ENCODE peak calls at places on chromosomes 13 and 19, in ten cellular contexts. D is SK-N-SH, C is fibroblast of lung, W is GM12878, O is GM23248, J is PC-9, F is mammary epithelial cell, B is K562, Y is osteoblast, Z is astrocyte. I is an unnamed sample. For H3K9me3, the result is how much of the 10 kb centered on the place peaks cover.

GRCh38 chr13:112324121-112324520 is 52.0 kb upstream of the SPACA7 start:
- DNase-seq in D (no peak), C (no peak), W (no peak), O (no peak), J (no peak), F (no peak), B (no peak), Y (no peak), Z (no peak), I (no peak)

GRCh38 chr19:4064073-4064550 is 2.6 kb downstream of the ZBTB7A start:
- DNase-seq in D (peak), C (no peak), W (no peak), O (peak), J (no peak), F (no peak), B (no peak), Y (peak), Z (no peak), I (no peak)

GRCh38 chr19:45508931-45509691 is 1.8 kb downstream of the VASP start:
- DNase-seq in D (peak), C (peak), W (peak), O (peak), J (no peak), F (no peak), B (peak), Y (peak), Z (peak), I (peak)

GRCh38 chr13:41127746-41128145 is 4.9 kb downstream of the KBTBD6 start:
- DNase-seq in D (no peak), C (peak), W (no peak), O (no peak), J (no peak), F (no peak), B (no peak), Y (no peak), Z (no peak), I (no peak)

GRCh38 chr13:98484289-98485219 is 92.4 kb downstream of the STK24 start:
- DNase-seq in D (no peak), C (peak), W (no peak), O (peak), J (peak), F (peak), B (peak), Y (peak), Z (peak), I (no peak)

GRCh38 chr19:12289790-12290065 is 5.0 kb downstream of the ZNF44 start:
- DNase-seq in D (no peak), C (no peak), W (no peak), O (no peak), J (no peak), F (no peak), B (no peak), Y (no peak), Z (no peak), I (no peak)

GRCh38 chr19:1074512-1075283 is 7.7 kb downstream of the ARHGAP45 start:
- DNase-seq in D (peak), C (no peak), W (no peak), O (no peak), J (peak), F (peak), B (peak), Y (no peak), Z (no peak), I (peak)

GRCh38 chr19:45195764-45196163 is 17.2 kb downstream of the BLOC1S3 start:
- DNase-seq in D (no peak), C (no peak), W (no peak), O (peak), J (no peak), F (no peak), B (no peak), Y (peak), Z (no peak), I (no peak)

GRCh38 chr13:108214511-108215383 is 589 bp downstream of the LIG4 start:
- DNase-seq in D (peak), C (no peak), W (no peak), O (peak), J (no peak), F (peak), B (no peak), Y (no peak), Z (no peak), I (no peak)

GRCh38 chr19:13226983-13227382 is 76.8 kb downstream of the IER2 start:
- DNase-seq in D (no peak), C (no peak), W (no peak), O (no peak), J (no peak), F (no peak), B (no peak), Y (peak), Z (no peak), I (no peak)

GRCh38 chr13:99256709-99257108 is 1.5 kb downstream of the GPR18 start:
- DNase-seq in D (no peak), C (peak), W (no peak), O (peak), J (no peak), F (no peak), B (no peak), Y (no peak), Z (peak), I (peak)

GRCh38 chr19:939439-939838 is 13.6 kb downstream of the ARID3A start:
- DNase-seq in D (no peak), C (no peak), W (no peak), O (no peak), J (no peak), F (no peak), B (peak), Y (no peak), Z (no peak), I (no peak)

GRCh38 chr13:37164635-37165034 is 59.2 kb upstream of the CSNK1A1L start:
- DNase-seq in D (no peak), C (no peak), W (no peak), O (no peak), J (no peak), F (no peak), B (no peak), Y (no peak), Z (no peak), I (no peak)

GRCh38 chr13:47066261-47066660 is 169.4 kb upstream of the HTR2A start:
- DNase-seq in D (no peak), C (no peak), W (no peak), O (peak), J (no peak), F (no peak), B (no peak), Y (no peak), Z (peak), I (no peak)

GRCh38 chr13:46622918-46623256 is 69.9 kb downstream of the LRCH1 start:
- DNase-seq in D (peak), C (peak), W (no peak), O (peak), J (no peak), F (peak), B (no peak), Y (no peak), Z (peak), I (peak)

GRCh38 chr13:26914624-26915023 is 154.0 kb upstream of the GPR12 start:
- DNase-seq in D (no peak), C (peak), W (peak), O (no peak), J (no peak), F (peak), B (no peak), Y (no peak), Z (peak), I (no peak)

GRCh38 chr13:40528881-40529280 is 137.6 kb downstream of the FOXO1 start:
- DNase-seq in D (no peak), C (no peak), W (no peak), O (no peak), J (no peak), F (no peak), B (no peak), Y (no peak), Z (no peak), I (no peak)

GRCh38 chr13:23725922-23726321 is 155.7 kb downstream of the TNFRSF19 start:
- DNase-seq in D (no peak), C (peak), W (no peak), O (peak), J (no peak), F (no peak), B (no peak), Y (no peak), Z (no peak), I (no peak)

GRCh38 chr19:39109641-39110040 is 15.9 kb upstream of the PAK4 start:
- DNase-seq in D (no peak), C (no peak), W (no peak), O (no peak), J (no peak), F (no peak), B (no peak), Y (peak), Z (no peak), I (no peak)

GRCh38 chr13:39527961-39528720 is 74.9 kb downstream of the LHFPL6 start:
- DNase-seq in D (peak), C (peak), W (no peak), O (peak), J (peak), F (peak), B (no peak), Y (peak), Z (peak), I (no peak)

GRCh38 chr19:907183-907853 is 5.7 kb downstream of the R3HDM4 start:
- DNase-seq in D (no peak), C (no peak), W (no peak), O (no peak), J (no peak), F (no peak), B (peak), Y (peak), Z (no peak), I (peak)

GRCh38 chr13:100234006-100234405 is 145.1 kb downstream of the PCCA start:
- DNase-seq in D (no peak), C (no peak), W (no peak), O (no peak), J (no peak), F (no peak), B (no peak), Y (no peak), Z (no peak), I (no peak)

GRCh38 chr13:79866436-79866835 is 385.5 kb downstream of the NDFIP2 start:
- DNase-seq in D (no peak), C (no peak), W (no peak), O (no peak), J (no peak), F (no peak), B (no peak), Y (no peak), Z (no peak), I (no peak)

GRCh38 chr19:47155141-47155540 is 24.5 kb downstream of the SAE1 start:
- DNase-seq in D (no peak), C (peak), W (no peak), O (peak), J (no peak), F (no peak), B (no peak), Y (no peak), Z (no peak), I (no peak)

GRCh38 chr13:93867481-93867880 is 612.0 kb downstream of the DCT start:
- DNase-seq in D (no peak), C (peak), W (no peak), O (peak), J (no peak), F (no peak), B (no peak), Y (no peak), Z (peak), I (no peak)

GRCh38 chr19:8343483-8343844 is 402 bp upstream of the KANK3 start:
- DNase-seq in D (no peak), C (no peak), W (no peak), O (no peak), J (no peak), F (no peak), B (no peak), Y (peak), Z (no peak), I (no peak)
- H2AFZ ChIP-seq in D (peak), C (no peak), W (peak), O (peak), J (no peak), F (peak), B (peak), Y (no peak), Z (no peak), I (no peak)

GRCh38 chr19:56543776-56544175 is 5.0 kb downstream of the ZFP28 start:
- DNase-seq in D (no peak), C (no peak), W (no peak), O (no peak), J (no peak), F (no peak), B (no peak), Y (no peak), Z (no peak), I (no peak)

GRCh38 chr19:56538761-56539263 is at the start of gene ZFP28:
- DNase-seq in D (peak), C (no peak), W (no peak), O (no peak), J (no peak), F (no peak), B (no peak), Y (peak), Z (no peak), I (no peak)

GRCh38 chr19:56537442-56537841 is 1.3 kb upstream of the ZFP28 start:
- DNase-seq in D (no peak), C (no peak), W (no peak), O (no peak), J (no peak), F (no peak), B (no peak), Y (no peak), Z (no peak), I (no peak)

DNA sequence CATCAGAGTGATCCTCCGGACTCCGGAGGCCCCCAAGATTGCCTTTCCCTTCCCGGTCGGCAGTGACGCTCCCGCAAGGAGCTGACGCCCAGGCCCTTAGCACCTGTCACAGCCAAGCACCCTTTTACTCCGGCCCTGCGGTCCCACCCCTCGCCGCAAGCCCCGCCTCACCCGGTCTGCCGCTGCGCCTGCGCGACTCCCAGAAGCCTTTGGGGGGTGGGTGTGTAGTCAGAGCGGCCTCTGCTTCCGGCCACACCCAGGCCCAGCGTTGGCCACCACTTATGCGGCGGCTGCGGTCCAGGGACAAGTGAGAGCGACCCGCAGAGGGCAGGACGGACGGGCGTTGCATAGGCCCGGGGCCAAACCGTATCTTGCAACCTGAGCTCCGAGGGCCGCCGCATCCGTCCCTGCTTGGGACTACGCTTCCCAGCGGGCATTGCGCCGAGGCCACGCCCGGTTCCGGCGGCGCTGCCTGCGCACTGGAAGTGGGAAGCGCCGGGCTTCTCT is 441 bp upstream of the ZFP28 start:
- DNase-seq in D (peak), C (peak), W (peak), O (peak), J (peak), F (peak), B (no peak), Y (peak), Z (peak), I (no peak)
- H3K9me3 ChIP-seq in D (under half), C (under half), W (under half), O (under half), J (under half), F (under half), B (under half), Y (under half), Z (under half), I (half or more)

DNA sequence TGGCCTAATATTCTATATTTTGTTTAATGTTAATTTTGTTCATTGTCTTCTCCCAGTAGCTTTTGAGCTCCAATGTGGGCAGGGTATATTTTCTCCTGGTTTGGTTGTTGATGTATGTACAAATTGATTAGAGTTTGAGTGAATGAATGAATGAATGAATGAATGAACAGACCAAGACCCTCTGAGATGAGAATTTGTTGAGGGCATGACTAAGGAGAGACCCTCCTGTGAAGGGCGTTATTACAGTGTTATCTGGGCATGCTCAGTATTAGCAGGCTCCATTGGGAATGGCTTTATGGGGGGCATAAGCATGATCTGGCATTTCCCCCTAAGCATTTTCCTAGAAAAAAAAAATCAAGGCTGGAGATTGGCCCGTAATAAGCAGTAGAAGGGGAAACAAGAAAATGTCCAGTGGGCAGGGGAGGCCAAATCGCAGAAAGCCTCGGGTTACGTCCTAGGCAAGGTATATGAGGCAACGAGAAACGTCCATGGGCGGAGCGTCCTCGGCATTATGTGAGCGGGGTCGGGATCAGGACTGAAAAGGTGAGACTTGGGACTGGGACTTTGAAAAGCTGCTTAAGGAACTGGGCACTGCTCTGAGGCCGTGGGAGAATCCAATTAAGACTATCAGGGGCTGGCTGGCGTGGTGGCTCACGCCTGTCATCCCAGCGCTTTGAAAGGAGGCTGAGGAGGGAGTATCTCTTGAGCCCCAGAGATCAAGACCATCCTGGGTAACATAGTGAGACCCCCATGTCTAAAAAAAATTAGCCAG is 904 bp upstream of the ARHGAP33 start:
- DNase-seq in D (no peak), C (no peak), W (no peak), O (peak), J (no peak), F (no peak), B (peak), Y (peak), Z (no peak), I (no peak)
- H3K4me3 ChIP-seq in D (peak), C (peak), W (no peak), O (peak), J (peak), F (peak), B (peak), Y (peak), Z (peak), I (peak)

GRCh38 chr13:107209811-107210210 is 641.9 kb upstream of the ARGLU1 start:
- DNase-seq in D (no peak), C (peak), W (no peak), O (peak), J (no peak), F (no peak), B (no peak), Y (no peak), Z (peak), I (no peak)

GRCh38 chr13:107210216-107211010 is 642.5 kb upstream of the ARGLU1 start:
- DNase-seq in D (no peak), C (peak), W (no peak), O (peak), J (no peak), F (no peak), B (no peak), Y (no peak), Z (peak), I (no peak)

GRCh38 chr13:107216046-107216715 is 648.2 kb upstream of the ARGLU1 start:
- DNase-seq in D (no peak), C (no peak), W (no peak), O (no peak), J (no peak), F (peak), B (no peak), Y (no peak), Z (no peak), I (no peak)

GRCh38 chr13:107208889-107209288 is 641.0 kb upstream of the ARGLU1 start:
- DNase-seq in D (no peak), C (no peak), W (no peak), O (no peak), J (no peak), F (no peak), B (no peak), Y (no peak), Z (no peak), I (no peak)

GRCh38 chr13:107211073-107211472 is 643.1 kb upstream of the ARGLU1 start:
- DNase-seq in D (peak), C (peak), W (no peak), O (peak), J (peak), F (peak), B (peak), Y (peak), Z (peak), I (peak)
- H2AFZ ChIP-seq in D (no peak), C (no peak), W (no peak), O (peak), J (no peak), F (no peak), B (no peak), Y (peak), Z (no peak), I (no peak)